ENCODE peak calls at places on chromosomes 6 and 20, in five cellular contexts. T is spleen; P is Panc1; Z is CD4-positive, alpha-beta memory T cell; S is left ventricle myocardium inferior. C is an unnamed sample.

GRCh38 chr6:127900935-127901334 is at the start of gene THEMIS:
- DNase-seq in T (peak; percentile 47), P (no peak), Z (peak; percentile 69), S (no peak), C (no peak)

GRCh38 chr6:154648776-154649175 is 84.4 kb upstream of the SCAF8 start:
- DNase-seq in T (no peak), P (no peak), Z (no peak), S (no peak), C (no peak)

GRCh38 chr6:108735310-108735990 is 112.8 kb upstream of the ARMC2 start:
- DNase-seq in T (no peak), P (no peak), Z (no peak), S (no peak), C (no peak)

GRCh38 chr6:20409427-20409971 is 7.8 kb downstream of the E2F3 start:
- DNase-seq in T (no peak), P (no peak), Z (no peak), S (no peak), C (no peak)

GRCh38 chr6:85865665-85866372 is 223.1 kb upstream of the SYNCRIP start:
- DNase-seq in T (no peak), P (no peak), Z (no peak), S (no peak), C (no peak)

GRCh38 chr20:57613481-57613921 is 6.7 kb downstream of the ZBP1 start:
- DNase-seq in T (peak; percentile 65), P (no peak), Z (no peak), S (no peak), C (no peak)

GRCh38 chr6:35376282-35376681 is 33.9 kb downstream of the PPARD start:
- DNase-seq in T (no peak), P (no peak), Z (no peak), S (no peak), C (no peak)

GRCh38 chr6:40997256-40997957 is 41.6 kb downstream of the UNC5CL start:
- DNase-seq in T (no peak), P (no peak), Z (no peak), S (no peak), C (no peak)

GRCh38 chr20:58450259-58450658 is 61.2 kb downstream of the VAPB start:
- DNase-seq in T (no peak), P (no peak), Z (no peak), S (no peak), C (no peak)

GRCh38 chr6:41271901-41272395 is 14.5 kb downstream of the TREM1 start:
- DNase-seq in T (peak; percentile 93), P (no peak), Z (no peak), S (peak; percentile 36), C (peak; percentile 72)

GRCh38 chr20:63750807-63751470 is 11.4 kb downstream of the SLC2A4RG start:
- DNase-seq in T (peak; percentile 83), P (no peak), Z (peak; percentile 64), S (no peak), C (no peak)

GRCh38 chr6:84618046-84618752 is 146.2 kb downstream of the TBX18 start:
- DNase-seq in T (no peak), P (no peak), Z (no peak), S (no peak), C (no peak)

GRCh38 chr20:18466574-18466893 is 296 bp downstream of the DZANK1 start:
- DNase-seq in T (no peak), P (no peak), Z (no peak), S (no peak), C (no peak)

GRCh38 chr6:38638941-38639497 is 710 bp downstream of the BTBD9 start:
- DNase-seq in T (no peak), P (no peak), Z (peak; percentile 80), S (no peak), C (no peak)

GRCh38 chr6:127851197-127851596 is 49.7 kb downstream of the THEMIS start:
- DNase-seq in T (no peak), P (no peak), Z (no peak), S (no peak), C (no peak)

GRCh38 chr6:84766118-84766683 is 1.8 kb upstream of the TBX18 start:
- DNase-seq in T (peak; percentile 44), P (no peak), Z (no peak), S (peak; percentile 54), C (no peak)

GRCh38 chr6:64334646-64335045 is 699.0 kb downstream of the PHF3 start:
- DNase-seq in T (no peak), P (no peak), Z (no peak), S (no peak), C (no peak)

GRCh38 chr20:49906101-49906604 is 9.2 kb downstream of the SPATA2 start:
- DNase-seq in T (peak; percentile 90), P (no peak), Z (no peak), S (no peak), C (peak; percentile 56)
- H3K36me3 ChIP-seq in T (peaks cover 46% of the 10 kb centered on the region), P (peaks cover 4% of the 10 kb centered on the region), Z (peaks cover 38% of the 10 kb centered on the region), S (peaks cover 42% of the 10 kb centered on the region), C (peaks cover 18% of the 10 kb centered on the region)

DNA sequence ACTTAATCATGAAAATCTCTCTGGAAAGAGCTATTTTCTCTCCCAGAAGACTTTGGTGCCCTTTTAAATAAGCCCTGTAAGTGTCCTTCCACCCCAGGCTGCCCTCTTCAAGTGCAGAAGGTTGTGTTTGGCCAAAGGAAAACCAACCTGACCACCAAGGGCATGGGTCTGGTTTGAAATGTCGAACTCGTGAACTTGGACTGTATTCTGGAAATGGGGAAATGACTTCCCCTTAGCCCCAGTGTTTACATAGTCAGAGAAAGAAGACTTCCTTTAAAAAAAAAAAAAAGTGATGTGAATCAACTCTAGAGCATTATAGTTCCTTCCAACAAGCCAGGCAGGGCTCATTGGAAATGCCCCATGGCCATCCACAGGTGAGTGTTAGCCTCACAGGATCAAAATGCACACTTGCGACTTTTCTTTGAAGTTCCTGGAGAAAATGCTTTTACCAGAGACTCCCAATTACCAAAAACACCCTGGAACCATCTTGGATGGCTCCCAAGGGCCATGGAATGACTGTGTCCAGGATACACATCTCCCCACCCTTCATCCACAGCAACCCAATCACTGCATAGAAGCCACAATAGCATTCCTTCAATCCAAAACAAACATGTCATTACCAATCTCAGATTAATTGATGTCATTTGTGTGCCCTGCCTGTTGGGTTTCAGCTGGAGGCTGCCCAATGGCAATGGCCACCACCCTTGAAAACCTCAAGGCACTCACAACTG is 133.8 kb downstream of the CLIC5 start:
- DNase-seq in T (no peak), P (no peak), Z (no peak), S (no peak), C (no peak)
- H3K27me3 ChIP-seq in T (no peaks in the 10 kb centered on the region), P (no peaks in the 10 kb centered on the region), Z (no peaks in the 10 kb centered on the region), S (no peaks in the 10 kb centered on the region), C (no peaks in the 10 kb centered on the region)

GRCh38 chr6:44828780-44829179 is 441.3 kb downstream of the CDC5L start:
- DNase-seq in T (no peak), P (no peak), Z (no peak), S (no peak), C (no peak)

GRCh38 chr6:44831002-44831610 is 443.6 kb downstream of the CDC5L start:
- DNase-seq in T (no peak), P (no peak), Z (no peak), S (no peak), C (no peak)

GRCh38 chr6:44837741-44838140 is 450.2 kb downstream of the CDC5L start:
- DNase-seq in T (no peak), P (no peak), Z (no peak), S (no peak), C (no peak)

GRCh38 chr6:44829811-44830210 is 442.3 kb downstream of the CDC5L start:
- DNase-seq in T (no peak), P (no peak), Z (no peak), S (no peak), C (no peak)

DNA sequence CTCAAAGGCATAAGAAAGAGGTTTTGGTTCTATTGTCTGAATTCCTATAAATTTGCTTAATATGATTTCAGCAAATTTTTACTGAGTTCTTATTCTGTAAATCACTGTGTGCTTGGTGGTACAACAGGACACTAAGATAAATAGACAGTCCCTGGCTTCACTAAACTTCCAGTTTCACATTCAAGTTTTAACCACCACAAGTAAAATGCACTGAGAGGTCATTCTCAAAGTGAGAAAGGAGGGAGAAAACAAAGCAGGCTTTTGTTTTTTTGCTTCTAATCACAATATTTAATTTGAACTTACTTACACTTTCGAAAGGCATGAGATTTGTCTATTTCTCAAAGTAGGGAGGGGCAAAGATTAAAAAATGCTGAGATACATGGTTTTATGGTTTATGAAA is 445.7 kb downstream of the CDC5L start:
- DNase-seq in T (no peak), P (no peak), Z (no peak), S (no peak), C (no peak)
- H3K36me3 ChIP-seq in T (no peaks in the 10 kb centered on the region), P (no peaks in the 10 kb centered on the region), Z (no peaks in the 10 kb centered on the region), S (no peaks in the 10 kb centered on the region), C (no peaks in the 10 kb centered on the region)

GRCh38 chr6:1399085-1399780 is 9.9 kb downstream of the FOXF2 start:
- DNase-seq in T (no peak), P (no peak), Z (no peak), S (no peak), C (no peak)
- H3K27me3 ChIP-seq in T (peaks cover 82% of the 10 kb centered on the region), P (no peaks in the 10 kb centered on the region), Z (peaks cover 14% of the 10 kb centered on the region), S (peaks cover 100% of the 10 kb centered on the region), C (no peaks in the 10 kb centered on the region)

GRCh38 chr20:25273046-25273445 is 25.2 kb downstream of the PYGB start:
- DNase-seq in T (peak; percentile 59), P (no peak), Z (no peak), S (peak; percentile 14), C (peak; percentile 64)
- H3K36me3 ChIP-seq in T (peaks cover 75% of the 10 kb centered on the region), P (peaks cover 34% of the 10 kb centered on the region), Z (peaks cover 39% of the 10 kb centered on the region), S (peaks cover 92% of the 10 kb centered on the region), C (peaks cover 15% of the 10 kb centered on the region)

GRCh38 chr20:38642498-38642897 is 40.9 kb downstream of the ARHGAP40 start:
- DNase-seq in T (no peak), P (no peak), Z (no peak), S (no peak), C (no peak)
- H3K27me3 ChIP-seq in T (peaks cover 35% of the 10 kb centered on the region), P (peaks cover 6% of the 10 kb centered on the region), Z (peaks cover 9% of the 10 kb centered on the region), S (peaks cover 85% of the 10 kb centered on the region), C (peaks cover 25% of the 10 kb centered on the region)

DNA sequence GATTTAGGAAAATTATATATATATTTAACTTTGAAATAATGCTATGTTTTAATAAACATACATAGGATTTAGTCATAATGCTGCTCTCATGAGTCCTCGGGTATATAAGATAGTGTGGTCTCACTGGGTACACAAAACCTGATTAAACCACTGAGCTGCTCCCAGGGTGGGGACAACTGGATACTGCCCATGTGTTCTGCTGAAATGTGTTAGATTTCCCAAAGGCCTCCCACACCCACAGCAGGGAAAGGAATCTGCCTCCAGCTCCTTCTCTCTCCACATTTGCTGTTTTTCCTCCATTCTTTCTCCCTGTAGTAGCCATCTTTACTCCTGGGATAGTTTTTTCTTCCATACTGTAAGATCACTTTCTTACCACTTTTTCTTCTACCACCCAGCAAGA is 69.2 kb upstream of the TRAF3IP2 start:
- DNase-seq in T (no peak), P (no peak), Z (no peak), S (no peak), C (no peak)
- H3K36me3 ChIP-seq in T (peaks cover 17% of the 10 kb centered on the region), P (no peaks in the 10 kb centered on the region), Z (peaks cover 56% of the 10 kb centered on the region), S (peaks cover 48% of the 10 kb centered on the region), C (peaks cover 28% of the 10 kb centered on the region)

GRCh38 chr20:62366370-62367135 is 559 bp downstream of the LAMA5 start:
- DNase-seq in T (no peak), P (no peak), Z (no peak), S (peak; percentile 47), C (peak; percentile 74)
- H3K27me3 ChIP-seq in T (peaks cover 52% of the 10 kb centered on the region), P (no peaks in the 10 kb centered on the region), Z (peaks cover 18% of the 10 kb centered on the region), S (no peaks in the 10 kb centered on the region), C (no peaks in the 10 kb centered on the region)